ENCODE peak calls at places on chromosome 1, in six cellular contexts. One of them, this sample, is unnamed.

GRCh38 chr1:169630006-169630405 is at the start of gene SELP:
- DNase-seq in AG10803: no peak
- DNase-seq in Caco-2: no peak
- DNase-seq in fibroblast of villous mesenchyme: peak; percentile 2
- DNase-seq in neural progenitor cell: no peak
- DNase-seq in CD8-positive, alpha-beta T cell: no peak
- DNase-seq in this sample: peak; percentile 47

GRCh38 chr1:207826557-207827487 is 75.0 kb downstream of the CD46 start:
- DNase-seq in AG10803: no peak
- DNase-seq in Caco-2: peak; percentile 88
- DNase-seq in fibroblast of villous mesenchyme: peak; percentile 71
- DNase-seq in neural progenitor cell: no peak
- DNase-seq in CD8-positive, alpha-beta T cell: no peak
- DNase-seq in this sample: peak; percentile 85

GRCh38 chr1:225567789-225568188 is 85.1 kb downstream of the ENAH start:
- DNase-seq in AG10803: no peak
- DNase-seq in Caco-2: no peak
- DNase-seq in fibroblast of villous mesenchyme: peak; percentile 32
- DNase-seq in neural progenitor cell: peak; percentile 25
- DNase-seq in CD8-positive, alpha-beta T cell: no peak
- DNase-seq in this sample: peak; percentile 54

GRCh38 chr1:33045246-33045645 is 8.6 kb upstream of the AK2 start:
- DNase-seq in AG10803: no peak
- DNase-seq in Caco-2: no peak
- DNase-seq in fibroblast of villous mesenchyme: no peak
- DNase-seq in neural progenitor cell: no peak
- DNase-seq in CD8-positive, alpha-beta T cell: no peak
- DNase-seq in this sample: peak; percentile 34

GRCh38 chr1:87867631-87868030 is 539.0 kb downstream of the LMO4 start:
- DNase-seq in AG10803: peak; percentile 74
- DNase-seq in Caco-2: no peak
- DNase-seq in fibroblast of villous mesenchyme: peak; percentile 55
- DNase-seq in neural progenitor cell: no peak
- DNase-seq in CD8-positive, alpha-beta T cell: no peak
- DNase-seq in this sample: no peak

GRCh38 chr1:10635385-10635896 is 160.7 kb downstream of the PEX14 start:
- DNase-seq in AG10803: peak; percentile 75
- DNase-seq in Caco-2: no peak
- DNase-seq in fibroblast of villous mesenchyme: peak; percentile 55
- DNase-seq in neural progenitor cell: no peak
- DNase-seq in CD8-positive, alpha-beta T cell: no peak
- DNase-seq in this sample: no peak

GRCh38 chr1:5200006-5200405 is 545.6 kb downstream of the AJAP1 start:
- DNase-seq in AG10803: no peak
- DNase-seq in Caco-2: no peak
- DNase-seq in fibroblast of villous mesenchyme: no peak
- DNase-seq in neural progenitor cell: no peak
- DNase-seq in CD8-positive, alpha-beta T cell: no peak
- DNase-seq in this sample: no peak

GRCh38 chr1:108119500-108119899 is 80.6 kb downstream of the SLC25A24 start:
- DNase-seq in AG10803: no peak
- DNase-seq in Caco-2: no peak
- DNase-seq in fibroblast of villous mesenchyme: no peak
- DNase-seq in neural progenitor cell: peak; percentile 2
- DNase-seq in CD8-positive, alpha-beta T cell: no peak
- DNase-seq in this sample: no peak

GRCh38 chr1:175220853-175221547 is 28.4 kb upstream of the KIAA0040 start:
- DNase-seq in AG10803: no peak
- DNase-seq in Caco-2: no peak
- DNase-seq in fibroblast of villous mesenchyme: peak; percentile 19
- DNase-seq in neural progenitor cell: peak; percentile 7
- DNase-seq in CD8-positive, alpha-beta T cell: no peak
- DNase-seq in this sample: no peak

GRCh38 chr1:47235280-47235679 is 3.3 kb upstream of the TAL1 start:
- DNase-seq in AG10803: no peak
- DNase-seq in Caco-2: no peak
- DNase-seq in fibroblast of villous mesenchyme: no peak
- DNase-seq in neural progenitor cell: no peak
- DNase-seq in CD8-positive, alpha-beta T cell: no peak
- DNase-seq in this sample: no peak

GRCh38 chr1:75542818-75543570 is 67.9 kb downstream of the SLC44A5 start:
- DNase-seq in AG10803: no peak
- DNase-seq in Caco-2: no peak
- DNase-seq in fibroblast of villous mesenchyme: no peak
- DNase-seq in neural progenitor cell: peak; percentile 36
- DNase-seq in CD8-positive, alpha-beta T cell: no peak
- DNase-seq in this sample: peak; percentile 4

GRCh38 chr1:192807968-192808587 is 761 bp upstream of the RGS2 start:
- DNase-seq in AG10803: peak; percentile 20
- DNase-seq in Caco-2: no peak
- DNase-seq in fibroblast of villous mesenchyme: peak; percentile 67
- DNase-seq in neural progenitor cell: peak; percentile 18
- DNase-seq in CD8-positive, alpha-beta T cell: no peak
- DNase-seq in this sample: peak; percentile 81

GRCh38 chr1:17640411-17640810 is 100.9 kb downstream of the ARHGEF10L start:
- DNase-seq in AG10803: peak; percentile 14
- DNase-seq in Caco-2: no peak
- DNase-seq in fibroblast of villous mesenchyme: no peak
- DNase-seq in neural progenitor cell: no peak
- DNase-seq in CD8-positive, alpha-beta T cell: no peak
- DNase-seq in this sample: no peak

GRCh38 chr1:17640975-17641374 is 101.5 kb downstream of the ARHGEF10L start:
- DNase-seq in AG10803: no peak
- DNase-seq in Caco-2: no peak
- DNase-seq in fibroblast of villous mesenchyme: no peak
- DNase-seq in neural progenitor cell: no peak
- DNase-seq in CD8-positive, alpha-beta T cell: no peak
- DNase-seq in this sample: no peak

GRCh38 chr1:17643861-17644703 is 104.6 kb downstream of the ARHGEF10L start:
- DNase-seq in AG10803: no peak
- DNase-seq in Caco-2: no peak
- DNase-seq in fibroblast of villous mesenchyme: no peak
- DNase-seq in neural progenitor cell: no peak
- DNase-seq in CD8-positive, alpha-beta T cell: no peak
- DNase-seq in this sample: no peak

GRCh38 chr1:17639703-17640340 is 100.3 kb downstream of the ARHGEF10L start:
- DNase-seq in AG10803: no peak
- DNase-seq in Caco-2: no peak
- DNase-seq in fibroblast of villous mesenchyme: no peak
- DNase-seq in neural progenitor cell: no peak
- DNase-seq in CD8-positive, alpha-beta T cell: no peak
- DNase-seq in this sample: no peak

DNA sequence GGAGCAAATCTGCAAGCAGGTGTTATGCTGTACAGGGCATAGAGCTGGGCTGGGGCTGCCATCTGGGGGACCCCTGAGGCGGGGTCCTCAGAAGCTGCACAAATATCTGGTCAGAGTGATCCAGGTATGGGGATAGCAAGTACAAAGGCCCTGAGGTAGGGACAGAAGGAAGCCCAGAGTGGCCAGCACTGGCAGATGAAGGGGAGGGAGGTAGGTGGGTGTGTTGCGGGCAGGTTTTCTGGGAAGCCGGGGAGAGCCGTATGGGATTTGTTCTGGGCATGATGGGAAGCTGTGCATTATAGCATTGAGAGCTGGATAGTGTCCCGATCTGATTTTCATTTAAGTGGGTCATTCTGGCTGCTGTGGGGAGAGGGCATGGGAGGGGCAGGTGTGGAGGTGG is 102.7 kb downstream of the ARHGEF10L start:
- DNase-seq in AG10803: no peak
- DNase-seq in Caco-2: no peak
- DNase-seq in fibroblast of villous mesenchyme: no peak
- DNase-seq in neural progenitor cell: no peak
- DNase-seq in CD8-positive, alpha-beta T cell: no peak
- DNase-seq in this sample: no peak
- TF ChIP-seq CTCF in AG10803: no peak
- TF ChIP-seq CTCF in Caco-2: no peak
- TF ChIP-seq CTCF in fibroblast of villous mesenchyme: no peak
- TF ChIP-seq CTCF in neural progenitor cell: no peak
- TF ChIP-seq CTCF in CD8-positive, alpha-beta T cell: no peak
- TF ChIP-seq CTCF in this sample: no peak

GRCh38 chr1:201947697-201948008 is 1.3 kb upstream of the LMOD1 start:
- DNase-seq in AG10803: no peak
- DNase-seq in Caco-2: no peak
- DNase-seq in fibroblast of villous mesenchyme: no peak
- DNase-seq in neural progenitor cell: no peak
- DNase-seq in CD8-positive, alpha-beta T cell: no peak
- DNase-seq in this sample: no peak

GRCh38 chr1:201945157-201945556 is 1.2 kb downstream of the LMOD1 start:
- DNase-seq in AG10803: no peak
- DNase-seq in Caco-2: no peak
- DNase-seq in fibroblast of villous mesenchyme: no peak
- DNase-seq in neural progenitor cell: peak; percentile 56
- DNase-seq in CD8-positive, alpha-beta T cell: no peak
- DNase-seq in this sample: no peak

GRCh38 chr1:201944639-201945038 is 1.7 kb downstream of the LMOD1 start:
- DNase-seq in AG10803: no peak
- DNase-seq in Caco-2: no peak
- DNase-seq in fibroblast of villous mesenchyme: no peak
- DNase-seq in neural progenitor cell: no peak
- DNase-seq in CD8-positive, alpha-beta T cell: no peak
- DNase-seq in this sample: no peak

GRCh38 chr1:201946224-201946908 is at the start of gene LMOD1:
- DNase-seq in AG10803: peak; percentile 94
- DNase-seq in Caco-2: peak; percentile 88
- DNase-seq in fibroblast of villous mesenchyme: peak; percentile 96
- DNase-seq in neural progenitor cell: peak; percentile 95
- DNase-seq in CD8-positive, alpha-beta T cell: no peak
- DNase-seq in this sample: peak; percentile 93

GRCh38 chr1:201945863-201946223 is 505 bp downstream of the LMOD1 start:
- DNase-seq in AG10803: no peak
- DNase-seq in Caco-2: no peak
- DNase-seq in fibroblast of villous mesenchyme: no peak
- DNase-seq in neural progenitor cell: no peak
- DNase-seq in CD8-positive, alpha-beta T cell: no peak
- DNase-seq in this sample: no peak
- H3K4me3 ChIP-seq in AG10803: peak overlapping the region; percentile 89
- H3K4me3 ChIP-seq in Caco-2: no peak overlapping the region
- H3K4me3 ChIP-seq in fibroblast of villous mesenchyme: peak overlapping the region; percentile 79
- H3K4me3 ChIP-seq in neural progenitor cell: peak overlapping the region; percentile 47
- H3K4me3 ChIP-seq in CD8-positive, alpha-beta T cell: no peak overlapping the region
- H3K4me3 ChIP-seq in this sample: peak overlapping the region; percentile 50

GRCh38 chr1:8739377-8739776 is 78.1 kb downstream of the RERE start:
- DNase-seq in AG10803: no peak
- DNase-seq in Caco-2: no peak
- DNase-seq in fibroblast of villous mesenchyme: no peak
- DNase-seq in neural progenitor cell: no peak
- DNase-seq in CD8-positive, alpha-beta T cell: no peak
- DNase-seq in this sample: no peak
- TF ChIP-seq CTCF in AG10803: no peak
- TF ChIP-seq CTCF in Caco-2: peak; percentile 13
- TF ChIP-seq CTCF in fibroblast of villous mesenchyme: no peak
- TF ChIP-seq CTCF in neural progenitor cell: peak; percentile 9
- TF ChIP-seq CTCF in CD8-positive, alpha-beta T cell: no peak
- TF ChIP-seq CTCF in this sample: peak; percentile 9

GRCh38 chr1:109954180-109954579 is 30.4 kb upstream of the AHCYL1 start:
- DNase-seq in AG10803: no peak
- DNase-seq in Caco-2: no peak
- DNase-seq in fibroblast of villous mesenchyme: peak; percentile 79
- DNase-seq in neural progenitor cell: no peak
- DNase-seq in CD8-positive, alpha-beta T cell: no peak
- DNase-seq in this sample: no peak
- H3K4me3 ChIP-seq in AG10803: no peak overlapping the region
- H3K4me3 ChIP-seq in Caco-2: no peak overlapping the region
- H3K4me3 ChIP-seq in fibroblast of villous mesenchyme: no peak overlapping the region
- H3K4me3 ChIP-seq in neural progenitor cell: no peak overlapping the region
- H3K4me3 ChIP-seq in CD8-positive, alpha-beta T cell: no peak overlapping the region
- H3K4me3 ChIP-seq in this sample: no peak overlapping the region

GRCh38 chr1:21764615-21765423 is 18.1 kb downstream of the USP48 start:
- DNase-seq in AG10803: peak; percentile 98
- DNase-seq in Caco-2: no peak
- DNase-seq in fibroblast of villous mesenchyme: peak; percentile 74
- DNase-seq in neural progenitor cell: peak; percentile 44
- DNase-seq in CD8-positive, alpha-beta T cell: no peak
- DNase-seq in this sample: peak; percentile 72
- TF ChIP-seq CTCF in AG10803: no peak
- TF ChIP-seq CTCF in Caco-2: no peak
- TF ChIP-seq CTCF in fibroblast of villous mesenchyme: no peak
- TF ChIP-seq CTCF in neural progenitor cell: no peak
- TF ChIP-seq CTCF in CD8-positive, alpha-beta T cell: no peak
- TF ChIP-seq CTCF in this sample: no peak

GRCh38 chr1:16220101-16220500 is 7.6 kb upstream of the ARHGEF19 start:
- DNase-seq in AG10803: no peak
- DNase-seq in Caco-2: no peak
- DNase-seq in fibroblast of villous mesenchyme: no peak
- DNase-seq in neural progenitor cell: no peak
- DNase-seq in CD8-positive, alpha-beta T cell: no peak
- DNase-seq in this sample: no peak

GRCh38 chr1:16217061-16217785 is 4.8 kb upstream of the ARHGEF19 start:
- DNase-seq in AG10803: peak; percentile 96
- DNase-seq in Caco-2: peak; percentile 97
- DNase-seq in fibroblast of villous mesenchyme: peak; percentile 97
- DNase-seq in neural progenitor cell: peak; percentile 99
- DNase-seq in CD8-positive, alpha-beta T cell: peak; percentile 86
- DNase-seq in this sample: peak; percentile 99

GRCh38 chr1:16215882-16216753 is 3.7 kb upstream of the ARHGEF19 start:
- DNase-seq in AG10803: peak; percentile 43
- DNase-seq in Caco-2: peak; percentile 87
- DNase-seq in fibroblast of villous mesenchyme: peak; percentile 79
- DNase-seq in neural progenitor cell: peak; percentile 100
- DNase-seq in CD8-positive, alpha-beta T cell: peak; percentile 25
- DNase-seq in this sample: peak; percentile 93

GRCh38 chr1:16218674-16219071 is 6.2 kb upstream of the ARHGEF19 start:
- DNase-seq in AG10803: no peak
- DNase-seq in Caco-2: no peak
- DNase-seq in fibroblast of villous mesenchyme: no peak
- DNase-seq in neural progenitor cell: no peak
- DNase-seq in CD8-positive, alpha-beta T cell: no peak
- DNase-seq in this sample: no peak

DNA sequence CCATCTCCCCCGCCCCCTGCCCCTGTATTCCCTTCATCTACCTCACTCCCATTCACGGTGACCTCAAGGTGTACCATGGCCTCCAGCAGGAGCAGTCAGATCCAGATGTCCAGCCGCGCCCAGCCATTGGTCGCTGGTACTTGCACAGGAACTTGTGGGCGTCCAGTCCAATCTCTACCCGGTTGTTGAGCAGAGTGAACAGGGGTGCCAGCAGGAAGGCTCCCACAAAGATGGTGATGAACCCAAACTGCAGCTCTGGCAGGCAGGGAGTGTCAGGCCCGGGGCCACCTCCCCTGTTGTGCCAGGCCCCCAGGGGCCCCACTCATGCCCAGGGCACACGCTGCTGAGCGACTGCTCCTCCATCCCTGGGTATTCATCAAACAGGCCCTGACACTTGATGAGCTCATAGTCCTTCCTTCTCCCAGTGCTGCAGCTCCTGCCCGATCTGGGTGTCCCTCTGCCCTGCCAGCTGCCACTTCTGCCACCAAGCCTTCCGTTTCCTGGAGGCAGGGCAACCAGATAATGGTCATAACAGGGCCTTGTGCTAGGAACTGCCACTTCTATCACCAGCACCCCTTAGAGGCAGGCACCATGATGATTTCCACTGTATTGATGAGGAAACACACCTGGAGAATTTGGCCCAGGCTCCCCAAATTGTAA is 5.7 kb upstream of the ARHGEF19 start:
- DNase-seq in AG10803: no peak
- DNase-seq in Caco-2: no peak
- DNase-seq in fibroblast of villous mesenchyme: no peak
- DNase-seq in neural progenitor cell: no peak
- DNase-seq in CD8-positive, alpha-beta T cell: no peak
- DNase-seq in this sample: no peak
- H3K4me3 ChIP-seq in AG10803: no peak overlapping the region
- H3K4me3 ChIP-seq in Caco-2: no peak overlapping the region
- H3K4me3 ChIP-seq in fibroblast of villous mesenchyme: no peak overlapping the region
- H3K4me3 ChIP-seq in neural progenitor cell: peak overlapping the region; percentile 48
- H3K4me3 ChIP-seq in CD8-positive, alpha-beta T cell: no peak overlapping the region
- H3K4me3 ChIP-seq in this sample: no peak overlapping the region